ENCODE peak calls at places on chromosomes 6 and 20, in five cellular contexts. One of them, this sample, is unnamed.

GRCh38 chr6:170222498-170223471 is 68.1 kb downstream of the DLL1 start:
- DNase-seq in H1: no peak
- DNase-seq in GM12878: no peak
- DNase-seq in HepG2: no peak
- DNase-seq in K562: no peak
- DNase-seq in this sample: no peak

GRCh38 chr20:36631651-36632050 is 14.3 kb downstream of the SLA2 start:
- DNase-seq in H1: no peak
- DNase-seq in GM12878: no peak
- DNase-seq in HepG2: no peak
- DNase-seq in K562: no peak
- DNase-seq in this sample: no peak

GRCh38 chr20:48538058-48538825 is 289.6 kb downstream of the PREX1 start:
- DNase-seq in H1: peak; percentile 39
- DNase-seq in GM12878: no peak
- DNase-seq in HepG2: peak; percentile 37
- DNase-seq in K562: no peak
- DNase-seq in this sample: no peak

GRCh38 chr20:50172347-50173013 is 18.1 kb upstream of the CEBPB start:
- DNase-seq in H1: peak; percentile 82
- DNase-seq in GM12878: no peak
- DNase-seq in HepG2: peak; percentile 97
- DNase-seq in K562: no peak
- DNase-seq in this sample: peak; percentile 93

GRCh38 chr6:145626857-145627256 is 108.5 kb downstream of the EPM2A start:
- DNase-seq in H1: no peak
- DNase-seq in GM12878: no peak
- DNase-seq in HepG2: no peak
- DNase-seq in K562: no peak
- DNase-seq in this sample: no peak

GRCh38 chr6:130906736-130907381 is 79.7 kb downstream of the SMLR1 start:
- DNase-seq in H1: no peak
- DNase-seq in GM12878: no peak
- DNase-seq in HepG2: no peak
- DNase-seq in K562: no peak
- DNase-seq in this sample: no peak

GRCh38 chr20:8049321-8049720 is 29.8 kb upstream of the TMX4 start:
- DNase-seq in H1: no peak
- DNase-seq in GM12878: no peak
- DNase-seq in HepG2: no peak
- DNase-seq in K562: no peak
- DNase-seq in this sample: no peak

GRCh38 chr6:8904754-8905153 is 469.4 kb upstream of the SLC35B3 start:
- DNase-seq in H1: peak; percentile 10
- DNase-seq in GM12878: no peak
- DNase-seq in HepG2: peak; percentile 10
- DNase-seq in K562: peak; percentile 3
- DNase-seq in this sample: peak; percentile 42

GRCh38 chr20:37394543-37395410 is 48.8 kb downstream of the SRC start:
- DNase-seq in H1: no peak
- DNase-seq in GM12878: no peak
- DNase-seq in HepG2: no peak
- DNase-seq in K562: no peak
- DNase-seq in this sample: no peak

GRCh38 chr6:35320031-35320410 is 22.3 kb upstream of the PPARD start:
- DNase-seq in H1: no peak
- DNase-seq in GM12878: no peak
- DNase-seq in HepG2: no peak
- DNase-seq in K562: no peak
- DNase-seq in this sample: no peak

GRCh38 chr6:35048631-35049083 is 92.5 kb downstream of the TCP11 start:
- DNase-seq in H1: no peak
- DNase-seq in GM12878: no peak
- DNase-seq in HepG2: no peak
- DNase-seq in K562: no peak
- DNase-seq in this sample: peak; percentile 42

GRCh38 chr20:2386516-2387179 is 5.9 kb downstream of the TGM6 start:
- DNase-seq in H1: no peak
- DNase-seq in GM12878: no peak
- DNase-seq in HepG2: no peak
- DNase-seq in K562: no peak
- DNase-seq in this sample: no peak

GRCh38 chr6:36301085-36301658 is 31.3 kb downstream of the PNPLA1 start:
- DNase-seq in H1: no peak
- DNase-seq in GM12878: no peak
- DNase-seq in HepG2: no peak
- DNase-seq in K562: no peak
- DNase-seq in this sample: no peak

GRCh38 chr20:57849126-57849867 is 139.5 kb upstream of the PMEPA1 start:
- DNase-seq in H1: no peak
- DNase-seq in GM12878: no peak
- DNase-seq in HepG2: no peak
- DNase-seq in K562: no peak
- DNase-seq in this sample: no peak

GRCh38 chr6:139961190-139961589 is 586.7 kb upstream of the CITED2 start:
- DNase-seq in H1: no peak
- DNase-seq in GM12878: no peak
- DNase-seq in HepG2: no peak
- DNase-seq in K562: no peak
- DNase-seq in this sample: no peak

GRCh38 chr6:150924808-150925654 is 59.5 kb downstream of the MTHFD1L start:
- DNase-seq in H1: no peak
- DNase-seq in GM12878: no peak
- DNase-seq in HepG2: no peak
- DNase-seq in K562: no peak
- DNase-seq in this sample: no peak

GRCh38 chr6:140071115-140071514 is 696.7 kb upstream of the CITED2 start:
- DNase-seq in H1: no peak
- DNase-seq in GM12878: no peak
- DNase-seq in HepG2: no peak
- DNase-seq in K562: no peak
- DNase-seq in this sample: no peak

GRCh38 chr6:149861603-149862423 is 2.3 kb downstream of the LRP11 start:
- DNase-seq in H1: no peak
- DNase-seq in GM12878: no peak
- DNase-seq in HepG2: no peak
- DNase-seq in K562: no peak
- DNase-seq in this sample: no peak

GRCh38 chr6:48080227-48081009 is 30.6 kb downstream of the PTCHD4 start:
- DNase-seq in H1: no peak
- DNase-seq in GM12878: no peak
- DNase-seq in HepG2: peak; percentile 62
- DNase-seq in K562: no peak
- DNase-seq in this sample: no peak

GRCh38 chr20:37880726-37881591 is 22.0 kb upstream of the VSTM2L start:
- DNase-seq in H1: no peak
- DNase-seq in GM12878: no peak
- DNase-seq in HepG2: peak; percentile 70
- DNase-seq in K562: peak; percentile 71
- DNase-seq in this sample: no peak

GRCh38 chr6:44451803-44452690 is 64.5 kb downstream of the CDC5L start:
- DNase-seq in H1: no peak
- DNase-seq in GM12878: no peak
- DNase-seq in HepG2: no peak
- DNase-seq in K562: no peak
- DNase-seq in this sample: no peak

DNA sequence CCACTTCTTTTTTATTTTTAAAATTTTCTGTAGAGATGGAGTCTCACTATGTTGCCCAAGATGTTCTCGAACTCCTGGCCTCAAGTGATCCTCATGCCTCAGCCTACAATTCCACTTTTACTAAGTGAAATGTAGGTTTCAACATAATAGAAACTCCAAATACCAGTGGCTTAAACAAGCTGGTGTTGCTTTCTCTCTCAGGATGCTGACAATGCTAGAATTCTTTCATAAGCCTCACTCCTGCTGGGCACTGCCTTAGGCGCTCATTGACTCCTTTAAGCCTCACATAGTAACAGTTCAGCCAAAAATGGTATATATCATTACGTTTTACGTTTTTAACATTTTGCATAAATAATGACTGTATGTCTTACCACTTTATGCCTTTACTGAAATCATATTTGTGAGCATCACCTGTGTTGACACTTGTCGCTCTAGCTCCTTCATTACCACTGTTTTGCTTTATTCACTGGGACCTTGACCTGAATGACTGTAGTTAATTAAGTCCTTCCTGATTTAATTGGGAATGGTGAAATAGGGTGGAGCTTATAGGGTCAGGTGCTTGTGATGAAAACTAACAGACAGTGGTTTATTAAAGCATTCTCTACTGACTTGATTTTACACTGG is 3.9 kb upstream of the CST9 start:
- DNase-seq in H1: no peak
- DNase-seq in GM12878: no peak
- DNase-seq in HepG2: no peak
- DNase-seq in K562: no peak
- DNase-seq in this sample: no peak
- TF ChIP-seq SP1 in H1: no peak
- TF ChIP-seq SP1 in GM12878: no peak
- TF ChIP-seq SP1 in HepG2: no peak
- TF ChIP-seq SP1 in K562: no peak
- TF ChIP-seq SP1 in this sample: no peak

DNA sequence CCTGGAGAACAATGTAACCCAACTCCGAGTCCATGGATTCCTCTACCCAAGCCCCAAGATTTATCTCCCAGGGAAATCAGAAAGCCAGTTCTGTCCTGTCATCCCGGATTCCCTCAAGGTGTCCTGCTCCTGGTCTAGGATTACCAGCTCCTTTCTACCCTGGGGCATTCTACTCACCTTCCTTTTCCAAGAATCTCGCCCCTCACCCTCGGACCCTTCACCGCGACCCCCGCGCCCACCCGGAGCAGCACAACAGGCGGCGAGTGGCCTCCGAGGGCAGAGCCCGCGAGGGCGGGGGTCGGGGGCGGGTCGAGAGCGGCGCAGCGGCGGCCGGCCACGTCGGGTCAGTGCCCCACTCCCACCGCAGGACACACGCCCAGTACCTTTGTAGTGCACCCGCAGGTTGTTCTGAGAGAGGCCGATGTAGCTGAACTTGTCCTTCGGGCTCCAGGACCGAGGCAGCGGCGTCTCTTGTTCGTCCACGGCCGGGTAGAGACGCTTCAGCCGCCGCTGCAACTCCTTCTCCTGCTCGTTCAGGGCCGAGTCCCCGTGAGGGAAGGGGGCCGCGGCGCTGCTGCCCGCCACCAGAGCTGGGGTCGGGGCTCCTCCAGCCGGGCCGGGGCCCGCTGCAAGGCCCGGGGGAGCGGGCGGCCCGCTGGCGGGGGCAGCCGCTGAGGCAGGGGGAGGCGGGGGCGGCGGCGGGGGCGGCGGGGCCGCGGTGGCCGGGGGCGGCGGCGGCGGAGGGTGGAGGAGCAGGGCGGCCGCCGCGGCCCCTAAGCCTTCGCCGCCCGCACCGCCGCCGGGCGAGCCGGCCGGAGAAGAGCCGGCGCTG is 867 bp downstream of the RANBP9 start:
- DNase-seq in H1: no peak
- DNase-seq in GM12878: no peak
- DNase-seq in HepG2: peak; percentile 67
- DNase-seq in K562: peak; percentile 74
- DNase-seq in this sample: peak; percentile 47
- TF ChIP-seq ATF2 in H1: no peak
- TF ChIP-seq ATF2 in GM12878: no peak
- TF ChIP-seq ATF2 in HepG2: no peak
- TF ChIP-seq ATF2 in K562: no peak
- TF ChIP-seq ATF2 in this sample: no peak

GRCh38 chr6:45556828-45557227 is 179.1 kb upstream of the SUPT3H start:
- DNase-seq in H1: no peak
- DNase-seq in GM12878: no peak
- DNase-seq in HepG2: no peak
- DNase-seq in K562: no peak
- DNase-seq in this sample: no peak
- TF ChIP-seq SP1 in H1: no peak
- TF ChIP-seq SP1 in GM12878: no peak
- TF ChIP-seq SP1 in HepG2: no peak
- TF ChIP-seq SP1 in K562: no peak
- TF ChIP-seq SP1 in this sample: no peak

GRCh38 chr6:26194329-26194701 is 107.1 kb downstream of the HFE start:
- DNase-seq in H1: no peak
- DNase-seq in GM12878: no peak
- DNase-seq in HepG2: no peak
- DNase-seq in K562: no peak
- DNase-seq in this sample: no peak

GRCh38 chr6:26194774-26195375 is 107.6 kb downstream of the HFE start:
- DNase-seq in H1: no peak
- DNase-seq in GM12878: no peak
- DNase-seq in HepG2: no peak
- DNase-seq in K562: no peak
- DNase-seq in this sample: no peak

GRCh38 chr6:26195924-26196845 is 109.0 kb downstream of the HFE start:
- DNase-seq in H1: no peak
- DNase-seq in GM12878: no peak
- DNase-seq in HepG2: peak; percentile 39
- DNase-seq in K562: peak; percentile 47
- DNase-seq in this sample: no peak

GRCh38 chr6:26196846-26197683 is 109.8 kb downstream of the HFE start:
- DNase-seq in H1: no peak
- DNase-seq in GM12878: peak; percentile 99
- DNase-seq in HepG2: peak; percentile 93
- DNase-seq in K562: peak; percentile 93
- DNase-seq in this sample: peak; percentile 75

DNA sequence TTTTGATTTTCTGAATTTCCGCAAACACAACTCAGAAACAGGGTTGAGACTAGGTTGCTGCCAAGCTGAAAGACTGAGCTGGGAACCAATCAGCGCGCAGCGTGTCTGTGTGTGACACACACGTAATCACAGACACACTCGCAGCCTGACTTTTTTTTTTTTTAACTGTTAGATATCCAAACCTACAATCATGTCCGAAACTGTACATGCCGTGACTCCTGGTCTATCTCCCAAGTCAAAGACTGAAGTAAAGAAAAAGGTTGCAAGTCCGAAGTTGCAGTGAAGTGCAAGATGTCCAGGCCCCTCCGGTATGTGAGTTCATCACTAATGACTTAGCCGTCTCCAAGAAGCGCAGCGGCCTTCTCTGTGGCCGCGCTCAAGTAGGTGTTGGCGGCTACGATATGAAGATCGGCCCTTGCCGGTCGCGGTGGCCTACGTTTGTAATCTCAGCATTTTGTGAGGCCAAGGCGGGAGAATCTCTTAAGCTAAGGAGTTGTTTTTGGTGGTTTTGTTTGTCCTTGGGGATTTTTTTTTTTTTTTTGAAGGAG is 108.2 kb downstream of the HFE start:
- DNase-seq in H1: no peak
- DNase-seq in GM12878: peak; percentile 70
- DNase-seq in HepG2: peak; percentile 94
- DNase-seq in K562: peak; percentile 91
- DNase-seq in this sample: no peak
- TF ChIP-seq ATF2 in H1: no peak
- TF ChIP-seq ATF2 in GM12878: no peak
- TF ChIP-seq ATF2 in HepG2: peak; percentile 46
- TF ChIP-seq ATF2 in K562: no peak
- TF ChIP-seq ATF2 in this sample: no peak

This sample was measured in WTC11.